ENCODE peak calls at places on chromosomes 5 and 9, in six cellular contexts. S is IMR-90; L is iPS-NIHi11; I is bronchial epithelial cell; V is activated T-cell treated with anti-CD3 and anti-CD28 coated beads, Interleukin-2, amount 50 U/mL, for 48 hours; Q is EL. W is an unnamed sample.
A peak's percentile ranks its signal among the peaks of the same experiment; 100 is the strongest.

GRCh38 chr9:128208386-128208785 is 5.2 kb downstream of the DNM1 start:
- DNase-seq in S (no peak), L (no peak), I (peak; percentile 11), V (no peak), Q (no peak), W (no peak)

GRCh38 chr9:73806876-73807275 is 655.2 kb downstream of the ANXA1 start:
- DNase-seq in S (no peak), L (no peak), I (no peak), V (no peak), Q (no peak), W (no peak)

GRCh38 chr9:74117731-74118130 is 379.4 kb upstream of the RORB start:
- DNase-seq in S (no peak), L (no peak), I (peak; percentile 3), V (no peak), Q (no peak), W (no peak)

GRCh38 chr9:120412425-120412951 is 167.5 kb downstream of the CDK5RAP2 start:
- DNase-seq in S (peak; percentile 89), L (peak; percentile 34), I (peak; percentile 54), V (no peak), Q (peak; percentile 35), W (peak; percentile 45)

GRCh38 chr5:72355706-72356299 is 35.6 kb downstream of the PTCD2 start:
- DNase-seq in S (peak; percentile 22), L (peak; percentile 61), I (peak; percentile 39), V (no peak), Q (peak; percentile 52), W (peak; percentile 45)

GRCh38 chr9:74777136-74777879 is 110.4 kb downstream of the TRPM6 start:
- DNase-seq in S (peak; percentile 54), L (peak; percentile 60), I (peak; percentile 31), V (peak; percentile 75), Q (peak; percentile 55), W (peak; percentile 54)

GRCh38 chr9:76654575-76654974 is 109.7 kb upstream of the PCA3 start:
- DNase-seq in S (peak; percentile 97), L (no peak), I (peak; percentile 91), V (no peak), Q (peak; percentile 95), W (no peak)

GRCh38 chr9:90890146-90890545 is 88.5 kb downstream of the SYK start:
- DNase-seq in S (no peak), L (peak; percentile 65), I (no peak), V (no peak), Q (no peak), W (peak; percentile 55)

GRCh38 chr5:113058269-113058668 is 81.7 kb downstream of the DCP2 start:
- DNase-seq in S (no peak), L (no peak), I (no peak), V (no peak), Q (no peak), W (peak; percentile 34)

GRCh38 chr9:95508242-95508967 is 8.4 kb downstream of the PTCH1 start:
- DNase-seq in S (no peak), L (no peak), I (no peak), V (peak; percentile 49), Q (peak; percentile 37), W (no peak)

GRCh38 chr9:16672501-16672900 is 198.0 kb downstream of the BNC2 start:
- DNase-seq in S (no peak), L (no peak), I (no peak), V (no peak), Q (no peak), W (no peak)

W was measured in H9.